ENCODE peak calls at places on chromosomes 7 and 10, in six cellular contexts. U is OCI-LY7, F is DND-41, W is HCT116, D is mammary epithelial cell, V is K562. Y is an unnamed sample.

GRCh38 chr7:110347091-110347490 is 743.8 kb upstream of the LRRN3 start:
- DNase-seq in W (no peak), U (no peak), F (no peak), D (peak; percentile 19), V (no peak), Y (no peak)

GRCh38 chr10:69321865-69322264 is 43.6 kb downstream of the HK1 start:
- DNase-seq in W (no peak), U (no peak), V (no peak), D (no peak), F (no peak), Y (no peak)

GRCh38 chr7:73716318-73716890 is 3.1 kb downstream of the STX1A start:
- DNase-seq in D (no peak), U (no peak), W (no peak), F (no peak), V (no peak), Y (no peak)

GRCh38 chr7:111877931-111878330 is 315.6 kb upstream of the IMMP2L start:
- DNase-seq in V (no peak), F (no peak), U (no peak), D (no peak), W (no peak), Y (no peak)

GRCh38 chr10:80277016-80277415 is 12.4 kb downstream of the MAT1A start:
- DNase-seq in F (no peak), U (no peak), D (no peak), W (no peak), V (no peak), Y (no peak)

GRCh38 chr10:124744047-124744687 is at the start of gene FAM53B:
- DNase-seq in W (peak; percentile 56), V (peak; percentile 82), D (peak; percentile 63), F (peak; percentile 80), U (peak; percentile 89), Y (no peak)

GRCh38 chr10:132347211-132347930 is 15.4 kb downstream of the LRRC27 start:
- DNase-seq in F (no peak), V (no peak), D (no peak), W (no peak), U (no peak), Y (no peak)

GRCh38 chr10:13658864-13659685 is 72.3 kb downstream of the PRPF18 start:
- DNase-seq in F (no peak), U (no peak), V (no peak), D (no peak), W (no peak), Y (no peak)

GRCh38 chr10:129742742-129743550 is 221.1 kb downstream of the EBF3 start:
- DNase-seq in D (no peak), V (no peak), F (no peak), U (no peak), W (no peak), Y (no peak)

GRCh38 chr7:80060218-80060806 is 74.3 kb upstream of the GNAI1 start:
- DNase-seq in W (peak; percentile 63), F (no peak), V (no peak), D (peak; percentile 43), U (peak; percentile 27), Y (no peak)

GRCh38 chr7:77536413-77537135 is 521 bp upstream of the PTPN12 start:
- DNase-seq in D (peak; percentile 97), F (peak; percentile 97), U (peak; percentile 96), V (peak; percentile 98), W (peak; percentile 88), Y (peak; percentile 92)

GRCh38 chr10:15678851-15679250 is 40.9 kb downstream of the ITGA8 start:
- DNase-seq in F (no peak), U (no peak), D (no peak), V (no peak), W (no peak), Y (no peak)

GRCh38 chr10:36725581-36726520 is 399.5 kb upstream of the ANKRD30A start:
- DNase-seq in V (no peak), D (peak; percentile 95), W (no peak), F (no peak), U (peak; percentile 5), Y (peak; percentile 0)

GRCh38 chr10:14389981-14390590 is 59.4 kb upstream of the FRMD4A start:
- DNase-seq in F (no peak), W (no peak), V (no peak), D (peak; percentile 26), U (no peak), Y (no peak)

GRCh38 chr7:149077594-149077993 is 12.9 kb downstream of the ZNF786 start:
- DNase-seq in W (no peak), D (no peak), V (no peak), U (no peak), F (no peak), Y (no peak)

GRCh38 chr10:72692897-72693598 is 1.1 kb downstream of the MCU start:
- DNase-seq in D (peak; percentile 26), W (no peak), U (peak; percentile 45), V (no peak), F (no peak), Y (no peak)

GRCh38 chr10:71748671-71749191 is 24.6 kb downstream of the VSIR start:
- DNase-seq in D (no peak), V (peak; percentile 42), U (peak; percentile 85), F (peak; percentile 98), W (no peak), Y (no peak)

GRCh38 chr10:103076996-103077395 is 116.1 kb downstream of the NT5C2 start:
- DNase-seq in V (no peak), F (no peak), U (no peak), W (no peak), D (no peak), Y (no peak)

GRCh38 chr10:103077491-103078308 is 115.4 kb downstream of the NT5C2 start:
- DNase-seq in F (no peak), U (no peak), D (no peak), V (no peak), W (no peak), Y (no peak)

GRCh38 chr10:103079100-103079499 is 114.0 kb downstream of the NT5C2 start:
- DNase-seq in D (no peak), W (no peak), F (no peak), U (no peak), V (no peak), Y (no peak)

GRCh38 chr10:103078676-103079075 is 114.4 kb downstream of the NT5C2 start:
- DNase-seq in F (no peak), D (no peak), U (no peak), V (no peak), W (no peak), Y (no peak)

GRCh38 chr10:103078309-103078615 is 114.8 kb downstream of the NT5C2 start:
- DNase-seq in V (no peak), U (no peak), D (no peak), W (no peak), F (no peak), Y (no peak)
- H2AFZ ChIP-seq in V (no peak overlapping the region), U (no peak overlapping the region), D (no peak overlapping the region), W (no peak overlapping the region), F (no peak overlapping the region), Y (no peak overlapping the region)

GRCh38 chr10:34809796-34810195 is 5.3 kb downstream of the PARD3 start:
- DNase-seq in W (no peak), V (no peak), U (no peak), D (no peak), F (no peak), Y (no peak)

GRCh38 chr10:34811968-34812514 is 3.1 kb downstream of the PARD3 start:
- DNase-seq in V (no peak), W (no peak), D (no peak), F (no peak), U (no peak), Y (no peak)

GRCh38 chr10:34811126-34811967 is 3.7 kb downstream of the PARD3 start:
- DNase-seq in W (no peak), U (no peak), D (no peak), F (no peak), V (no peak), Y (no peak)

GRCh38 chr10:34808336-34808735 is 6.8 kb downstream of the PARD3 start:
- DNase-seq in U (no peak), F (no peak), V (no peak), W (no peak), D (no peak), Y (no peak)

DNA sequence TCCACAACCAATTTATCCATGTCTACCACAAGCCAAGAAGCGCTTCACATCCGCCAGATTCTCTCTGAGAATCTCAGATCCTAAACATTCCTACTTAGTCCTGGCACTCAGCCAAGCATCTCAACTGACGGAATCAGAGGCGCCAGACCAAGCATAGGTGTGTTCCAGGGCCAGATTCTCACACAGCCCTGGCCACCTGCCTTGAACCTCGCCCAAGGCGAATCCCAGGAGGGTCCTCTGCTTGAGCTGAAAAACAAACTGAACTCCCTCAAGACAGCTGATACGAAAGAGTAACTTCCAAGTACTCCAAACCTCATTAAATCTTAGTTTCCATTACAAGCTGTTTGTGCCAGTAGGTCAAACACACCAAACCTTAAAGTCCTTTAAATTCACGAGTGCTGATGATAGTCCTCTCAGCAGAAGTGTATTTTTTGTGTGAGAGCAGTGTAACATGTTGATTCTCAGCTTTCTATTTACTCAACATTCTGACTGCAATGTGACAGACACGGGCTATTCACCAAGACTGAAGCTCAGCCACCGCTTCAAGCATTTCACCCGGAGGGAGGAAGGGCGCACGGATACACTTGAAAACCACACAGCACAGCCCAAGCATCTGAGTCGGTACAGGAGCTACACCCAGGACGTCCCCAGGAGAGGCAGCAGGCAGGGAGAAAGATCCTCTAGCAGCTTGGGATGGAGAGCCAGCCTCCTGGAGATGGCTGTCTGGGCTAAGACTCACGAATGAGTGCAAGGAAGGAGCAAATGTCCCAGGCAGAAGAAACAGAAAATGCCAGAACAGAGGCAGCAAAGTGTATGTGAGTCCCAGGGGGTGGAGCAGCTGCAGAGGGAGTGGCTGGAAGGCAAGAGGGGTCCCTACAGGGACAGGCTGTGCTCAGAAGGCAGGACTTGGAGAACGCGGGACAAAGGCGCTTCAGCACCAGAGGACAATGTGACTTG is 6.0 kb downstream of the PARD3 start:
- DNase-seq in V (no peak), W (no peak), D (no peak), U (no peak), F (peak; percentile 37), Y (no peak)
- H2AFZ ChIP-seq in V (no peak overlapping the region), W (no peak overlapping the region), D (no peak overlapping the region), U (no peak overlapping the region), F (no peak overlapping the region), Y (no peak overlapping the region)

DNA sequence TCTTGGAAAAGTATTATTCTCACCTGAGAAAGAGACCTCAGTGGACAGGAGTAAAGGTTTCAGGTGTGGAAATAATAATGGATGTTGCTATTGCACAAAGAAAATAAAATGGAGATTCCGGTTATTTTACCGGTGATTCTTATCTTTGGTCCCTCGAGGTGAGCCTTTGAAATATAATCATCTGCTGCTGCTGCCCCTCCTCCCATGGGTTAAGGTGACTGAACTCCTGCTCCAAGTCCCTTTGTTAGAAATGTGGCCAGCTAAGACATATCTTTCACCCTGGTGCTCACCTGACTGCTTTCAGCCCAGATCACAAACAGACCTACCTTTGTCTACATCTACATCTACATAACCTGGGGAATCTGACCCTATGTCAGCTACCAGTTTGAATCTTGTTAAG is 5.7 kb downstream of the CUBN start:
- DNase-seq in V (no peak), D (no peak), U (no peak), F (no peak), W (no peak), Y (peak; percentile 53)
- H2AFZ ChIP-seq in V (no peak overlapping the region), D (no peak overlapping the region), U (no peak overlapping the region), F (no peak overlapping the region), W (no peak overlapping the region), Y (no peak overlapping the region)

DNA sequence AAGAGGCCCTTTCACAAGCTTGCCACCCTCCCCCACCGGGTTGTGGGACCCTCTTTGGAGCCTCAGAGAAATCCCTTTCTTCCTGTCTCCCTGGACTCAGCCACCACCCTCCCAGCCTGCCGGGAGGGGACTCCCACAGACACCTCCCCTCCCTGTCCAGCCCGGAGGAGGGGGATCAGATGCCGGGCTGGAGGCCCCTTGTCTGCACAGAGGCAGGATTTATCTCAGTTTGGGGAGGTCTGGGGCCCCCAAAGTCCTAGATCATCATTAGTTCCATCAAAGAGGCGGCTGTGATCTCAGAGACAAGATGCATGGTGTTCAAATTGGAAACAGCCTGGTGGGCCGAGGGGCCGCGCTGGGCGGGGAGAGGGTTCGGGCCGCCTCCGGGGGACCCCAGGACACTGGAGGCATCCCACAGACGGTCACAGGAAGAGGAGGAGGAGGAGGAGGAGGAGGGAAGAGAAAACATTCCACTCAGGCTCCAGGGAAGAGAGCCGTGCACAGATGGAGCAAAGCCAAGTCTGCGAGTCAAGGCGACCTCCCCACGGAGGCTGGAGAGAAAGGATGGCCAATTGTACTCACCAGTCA is 69.6 kb upstream of the CUX1 start:
- DNase-seq in V (no peak), D (no peak), W (no peak), F (no peak), U (no peak), Y (no peak)
- H2AFZ ChIP-seq in V (no peak overlapping the region), D (no peak overlapping the region), W (no peak overlapping the region), F (no peak overlapping the region), U (no peak overlapping the region), Y (no peak overlapping the region)